ENCODE peak calls at places on chromosomes 12 and 14, in six cellular contexts. A is natural killer cell, K is NCI-H2107, E is AG09319, H is heart left ventricle, T is mesothelial cell of epicardium. V is an unnamed sample.
A peak's percentile ranks its signal among the peaks of the same experiment; 100 is the strongest.

GRCh38 chr14:97164014-97164413 is 366.8 kb downstream of the VRK1 start:
- DNase-seq in K (no peak), A (no peak), T (no peak), H (no peak), E (no peak), V (no peak)

GRCh38 chr12:63900922-63901793 is 56.7 kb downstream of the SRGAP1 start:
- DNase-seq in H (no peak), T (no peak), E (no peak), K (no peak), A (no peak), V (no peak)

GRCh38 chr12:57090924-57091632 is 2.2 kb downstream of the NAB2 start:
- DNase-seq in H (no peak), T (no peak), K (no peak), A (no peak), E (no peak), V (no peak)

GRCh38 chr12:43288666-43289065 is 263.3 kb downstream of the ADAMTS20 start:
- DNase-seq in H (no peak), E (no peak), T (no peak), K (no peak), A (no peak), V (no peak)

GRCh38 chr12:6821674-6822433 is at the start of gene GPR162:
- DNase-seq in A (no peak), H (peak; percentile 77), K (peak; percentile 56), E (no peak), T (no peak), V (peak; percentile 80)

GRCh38 chr12:69984216-69984615 is 159.2 kb downstream of the MYRFL start:
- DNase-seq in K (no peak), T (no peak), E (no peak), A (no peak), H (no peak), V (no peak)

GRCh38 chr12:67854351-67854750 is 134.9 kb upstream of the IFNG-AS1 start:
- DNase-seq in A (no peak), K (no peak), T (no peak), H (no peak), E (no peak), V (no peak)

GRCh38 chr12:47813491-47814196 is 6.1 kb downstream of the HDAC7 start:
- DNase-seq in E (no peak), H (peak; percentile 67), A (no peak), T (no peak), K (no peak), V (peak; percentile 33)

GRCh38 chr12:117968084-117968789 is 553 bp downstream of the KSR2 start:
- DNase-seq in T (no peak), K (no peak), E (no peak), H (no peak), A (no peak), V (no peak)

GRCh38 chr14:68230941-68231717 is 411.6 kb downstream of the RAD51B start:
- DNase-seq in E (no peak), A (no peak), H (no peak), K (no peak), T (no peak), V (no peak)

GRCh38 chr12:109792992-109793391 is 40.2 kb downstream of the TRPV4 start:
- DNase-seq in K (no peak), T (no peak), A (no peak), H (no peak), E (no peak), V (no peak)

GRCh38 chr14:93732524-93732923 is 55.8 kb downstream of the PRIMA1 start:
- DNase-seq in K (no peak), E (no peak), T (no peak), H (no peak), A (no peak), V (no peak)

GRCh38 chr14:102917469-102918211 is 4.8 kb upstream of the AMN start:
- DNase-seq in H (no peak), K (no peak), T (no peak), A (peak; percentile 38), E (no peak), V (peak; percentile 76)

GRCh38 chr14:77097689-77098469 is at the start of gene CIPC:
- DNase-seq in K (peak; percentile 99), E (peak; percentile 97), T (peak; percentile 99), H (peak; percentile 100), A (peak; percentile 97), V (peak; percentile 100)

GRCh38 chr14:90609376-90609775 is 206.9 kb downstream of the TTC7B start:
- DNase-seq in E (no peak), K (no peak), T (no peak), A (no peak), H (no peak), V (no peak)

GRCh38 chr14:59583755-59584154 is 7.1 kb upstream of the CCDC175 start:
- DNase-seq in E (no peak), H (no peak), K (no peak), T (no peak), A (no peak), V (no peak)

GRCh38 chr12:127649951-127650350 is 617.0 kb upstream of the TMEM132C start:
- DNase-seq in A (no peak), H (no peak), T (no peak), E (no peak), K (no peak), V (no peak)